ENCODE peak calls at places on chromosomes 3 and 15, in five cellular contexts. H is PC-9, C is cardiac fibroblast, G is fibroblast of lung, B is aorta. I is an unnamed sample.

GRCh38 chr3:78875431-78875830 is 892.4 kb downstream of the ROBO1 start:
- DNase-seq in C (no peak), G (no peak), B (no peak), H (no peak), I (no peak)

GRCh38 chr15:78571382-78571781 is 6.1 kb downstream of the CHRNA5 start:
- DNase-seq in G (no peak), C (no peak), H (no peak), B (no peak), I (no peak)

GRCh38 chr15:70289191-70289955 is 191.7 kb upstream of the TLE3 start:
- DNase-seq in H (peak; percentile 86), B (no peak), G (peak; percentile 83), C (peak; percentile 22), I (peak; percentile 72)

GRCh38 chr3:164407111-164407510 is 671.2 kb downstream of the SI start:
- DNase-seq in H (no peak), G (no peak), C (no peak), B (no peak), I (no peak)

GRCh38 chr3:4303187-4304123 is at the start of gene SETMAR:
- DNase-seq in G (peak; percentile 77), B (peak; percentile 94), H (peak; percentile 76), C (peak; percentile 92), I (peak; percentile 93)

GRCh38 chr3:30097022-30097650 is 509.3 kb upstream of the TGFBR2 start:
- DNase-seq in C (no peak), B (no peak), H (no peak), G (no peak), I (no peak)

GRCh38 chr15:39969871-39970270 is 36.0 kb downstream of the EIF2AK4 start:
- DNase-seq in C (peak; percentile 54), H (peak; percentile 47), G (peak; percentile 76), B (peak; percentile 51), I (no peak)

GRCh38 chr3:73259291-73259690 is 197.8 kb downstream of the EBLN2 start:
- DNase-seq in B (no peak), C (no peak), H (no peak), G (no peak), I (no peak)

GRCh38 chr3:143267984-143268383 is 148.4 kb downstream of the CHST2 start:
- DNase-seq in C (peak; percentile 43), G (peak; percentile 76), H (no peak), B (no peak), I (no peak)

GRCh38 chr15:75725021-75725718 is 12.5 kb upstream of the CSPG4 start:
- DNase-seq in G (no peak), H (no peak), C (no peak), B (peak; percentile 36), I (no peak)

GRCh38 chr3:13022348-13023250 is 50.6 kb downstream of the IQSEC1 start:
- DNase-seq in H (peak; percentile 94), B (peak; percentile 93), C (peak; percentile 88), G (peak; percentile 94), I (peak; percentile 87)
- H3K4me3 ChIP-seq in H (peak overlapping the region; percentile 61), B (no peak overlapping the region), C (peak overlapping the region; percentile 1), G (peak overlapping the region; percentile 38), I (peak overlapping the region; percentile 37)

DNA sequence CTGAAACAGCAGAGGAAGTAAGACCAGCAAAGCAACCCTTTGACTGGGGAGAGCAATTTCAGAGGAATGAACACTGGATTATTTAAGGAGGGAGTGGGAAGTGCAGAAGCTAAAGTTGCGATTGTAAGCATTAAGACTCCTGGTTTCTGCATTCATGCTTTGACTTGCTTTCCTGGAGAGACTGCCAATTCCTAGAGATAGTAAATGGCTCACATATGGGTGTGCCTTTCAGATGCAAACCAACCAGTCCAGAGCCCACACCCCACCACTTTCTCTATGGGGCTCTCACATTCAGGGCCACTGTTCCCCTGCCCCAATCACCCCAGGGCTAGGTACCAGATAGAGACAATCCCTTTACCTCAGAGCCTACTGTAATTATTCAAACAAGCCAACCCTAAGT is 200.9 kb upstream of the EIF1B start:
- DNase-seq in H (no peak), B (no peak), C (no peak), G (no peak), I (no peak)
- H3K4me3 ChIP-seq in H (no peak overlapping the region), B (no peak overlapping the region), C (no peak overlapping the region), G (no peak overlapping the region), I (no peak overlapping the region)

GRCh38 chr3:194098036-194098871 is 37.7 kb upstream of the HES1 start:
- DNase-seq in B (no peak), H (no peak), C (peak; percentile 28), G (no peak), I (no peak)

GRCh38 chr3:194095464-194095863 is 40.5 kb upstream of the HES1 start:
- DNase-seq in C (no peak), G (no peak), H (no peak), B (peak; percentile 78), I (no peak)

GRCh38 chr3:194098872-194099183 is 37.1 kb upstream of the HES1 start:
- DNase-seq in H (no peak), G (no peak), B (no peak), C (no peak), I (no peak)

GRCh38 chr3:194095902-194096301 is 40.0 kb upstream of the HES1 start:
- DNase-seq in H (no peak), C (no peak), G (no peak), B (no peak), I (no peak)

GRCh38 chr3:194097141-194097880 is 38.6 kb upstream of the HES1 start:
- DNase-seq in C (no peak), B (no peak), H (no peak), G (peak; percentile 24), I (no peak)
- H3K4me3 ChIP-seq in C (no peak overlapping the region), B (no peak overlapping the region), H (no peak overlapping the region), G (no peak overlapping the region), I (no peak overlapping the region)

GRCh38 chr3:40453933-40454332 is 3.2 kb upstream of the RPL14 start:
- DNase-seq in B (no peak), G (no peak), C (no peak), H (no peak), I (no peak)
- H3K4me3 ChIP-seq in B (no peak overlapping the region), G (peak overlapping the region; percentile 79), C (peak overlapping the region; percentile 86), H (peak overlapping the region; percentile 59), I (peak overlapping the region; percentile 77)

DNA sequence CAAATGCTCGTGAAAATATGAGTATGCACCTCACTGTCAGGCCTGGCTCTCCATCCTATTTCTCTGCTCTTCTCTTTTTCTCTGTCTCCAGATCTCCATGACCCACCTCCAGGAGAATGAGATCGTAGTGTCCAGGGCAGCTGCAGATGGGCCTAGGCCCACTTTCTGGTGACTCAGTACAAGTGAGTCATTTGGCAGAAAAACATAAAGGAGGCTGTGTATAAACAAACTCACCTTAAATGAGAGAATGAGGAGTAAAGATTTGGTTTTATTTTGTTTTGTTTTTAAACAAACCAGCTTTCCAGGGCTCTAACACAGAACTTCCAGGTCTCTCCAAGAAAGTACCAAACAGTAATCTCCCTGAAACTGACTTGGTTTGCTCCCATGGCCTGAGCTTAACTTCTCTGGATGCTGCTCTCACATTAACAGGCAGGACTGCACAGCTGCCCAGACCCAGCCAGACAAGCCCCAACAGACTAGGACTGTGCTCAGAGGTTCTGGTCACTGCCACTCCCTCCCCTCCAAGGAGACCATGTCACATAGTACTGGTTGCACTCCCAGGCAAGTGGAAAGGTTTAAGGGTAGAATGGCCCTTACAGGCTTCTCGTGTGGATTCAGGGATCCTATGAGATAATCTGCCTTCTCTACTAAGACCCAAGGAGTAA is 1.5 kb upstream of the HEG1 start:
- DNase-seq in G (peak; percentile 90), B (no peak), C (peak; percentile 89), H (no peak), I (no peak)
- H3K4me3 ChIP-seq in G (no peak overlapping the region), B (no peak overlapping the region), C (no peak overlapping the region), H (no peak overlapping the region), I (no peak overlapping the region)

DNA sequence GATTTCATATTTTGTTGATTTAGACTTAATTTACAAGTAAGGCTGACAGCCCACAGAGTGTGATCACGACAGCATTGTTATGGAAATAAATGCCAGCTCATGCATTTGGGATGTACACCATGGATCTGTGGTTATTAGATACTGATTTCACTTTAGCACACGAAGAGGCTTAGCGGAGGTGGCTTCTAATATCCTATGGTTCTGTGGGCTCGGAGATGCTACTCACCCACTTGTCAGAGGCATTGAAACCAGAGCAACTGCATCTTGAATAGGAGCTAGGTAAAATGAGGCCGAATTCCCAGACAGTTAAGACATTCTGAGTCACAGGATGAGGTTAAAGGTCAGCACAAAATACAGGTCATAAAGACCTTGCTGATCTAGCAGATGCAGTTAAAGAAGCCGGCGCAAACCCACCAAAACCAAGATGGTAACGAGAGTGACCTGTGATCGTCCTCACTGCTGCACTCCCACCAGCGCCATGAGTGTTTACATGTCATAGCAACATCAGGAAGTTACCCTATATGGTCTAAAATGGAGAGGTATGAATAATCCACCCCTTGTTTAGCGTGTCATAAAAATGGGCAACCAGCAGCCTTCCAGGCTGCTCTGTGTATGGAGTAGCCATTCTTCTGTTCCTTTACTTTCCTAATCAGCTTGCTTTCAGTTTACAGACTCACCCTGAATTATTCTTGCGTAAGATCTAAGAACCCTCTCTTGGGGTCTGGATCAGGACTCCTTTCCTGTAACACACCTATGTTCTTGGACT is 117.5 kb downstream of the PGPEP1L start:
- DNase-seq in B (no peak), G (peak; percentile 100), H (no peak), C (peak; percentile 95), I (no peak)
- H3K4me3 ChIP-seq in B (no peak overlapping the region), G (peak overlapping the region; percentile 19), H (no peak overlapping the region), C (peak overlapping the region; percentile 12), I (no peak overlapping the region)

GRCh38 chr3:133576169-133576568 is 2.7 kb downstream of the CDV3 start:
- DNase-seq in G (peak; percentile 25), B (no peak), C (peak; percentile 19), H (no peak), I (no peak)
- H3K4me3 ChIP-seq in G (peak overlapping the region; percentile 90), B (peak overlapping the region; percentile 47), C (peak overlapping the region; percentile 74), H (peak overlapping the region; percentile 97), I (peak overlapping the region; percentile 88)

GRCh38 chr3:8736436-8736835 is 2.8 kb downstream of the CAV3 start:
- DNase-seq in G (no peak), C (no peak), H (no peak), B (no peak), I (no peak)
- H3K4me3 ChIP-seq in G (no peak overlapping the region), C (no peak overlapping the region), H (no peak overlapping the region), B (no peak overlapping the region), I (no peak overlapping the region)